ENCODE peak calls at places on chromosome 5, in ten cellular contexts. G is endodermal cell, S is neural progenitor cell, E is adipocyte, I is neuronal stem cell, Q is PC-3, V is HCT116, M is mesenchymal stem cell, Z is NT2/D1, R is GM23248. W is an unnamed sample. For H3K36me3, the result is how much of the 10 kb centered on the place peaks cover.

GRCh38 chr5:164818440-164818839 is 1313.0 kb downstream of the MAT2B start:
- DNase-seq in G (no peak), M (no peak), S (peak), V (no peak), Q (no peak), I (no peak), R (no peak), Z (no peak), E (no peak), W (no peak)

GRCh38 chr5:149932445-149933350 is 11.9 kb downstream of the PDE6A start:
- DNase-seq in R (peak), E (no peak), V (no peak), S (peak), G (peak), M (no peak), Z (no peak), Q (peak), I (no peak), W (no peak)

GRCh38 chr5:122755740-122756139 is 19.1 kb upstream of the SNX2 start:
- DNase-seq in G (no peak), E (no peak), M (no peak), Z (no peak), R (peak), S (no peak), I (no peak), V (no peak), Q (no peak), W (no peak)

GRCh38 chr5:107388111-107388861 is 282.5 kb downstream of the EFNA5 start:
- DNase-seq in G (peak), Z (no peak), S (no peak), R (peak), E (peak), M (peak), I (no peak), Q (peak), V (no peak), W (no peak)

GRCh38 chr5:135391869-135392255 is 7.2 kb downstream of the MACROH2A1 start:
- DNase-seq in V (no peak), E (no peak), R (peak), M (no peak), Z (no peak), Q (no peak), I (no peak), G (no peak), S (no peak), W (no peak)

GRCh38 chr5:38258319-38259061 is at the start of gene EGFLAM:
- DNase-seq in Q (no peak), M (peak), R (peak), Z (peak), S (peak), G (peak), E (peak), V (no peak), I (peak), W (no peak)

GRCh38 chr5:159838551-159839222 is 77.6 kb upstream of the ADRA1B start:
- DNase-seq in E (peak), S (no peak), Z (no peak), G (no peak), Q (no peak), V (no peak), R (no peak), M (no peak), I (no peak), W (no peak)

GRCh38 chr5:122707796-122708195 is 67.1 kb upstream of the SNX2 start:
- DNase-seq in I (no peak), Z (no peak), E (no peak), M (no peak), V (no peak), G (no peak), Q (peak), S (no peak), R (peak), W (no peak)

GRCh38 chr5:136559651-136560050 is 194.3 kb upstream of the TRPC7 start:
- DNase-seq in G (no peak), I (no peak), R (no peak), M (no peak), E (no peak), Z (no peak), V (no peak), S (no peak), Q (no peak), W (no peak)

GRCh38 chr5:150377964-150378694 is 20.6 kb downstream of the TCOF1 start:
- DNase-seq in Q (no peak), S (no peak), I (no peak), V (no peak), M (peak), G (no peak), R (peak), E (peak), Z (peak), W (no peak)

GRCh38 chr5:128537306-128537998 is 593 bp downstream of the FBN2 start:
- DNase-seq in S (peak), Z (no peak), M (peak), R (peak), E (peak), V (no peak), G (peak), Q (peak), I (peak), W (no peak)

GRCh38 chr5:164958688-164959087 is 1453.3 kb downstream of the MAT2B start:
- DNase-seq in Q (peak), M (no peak), G (no peak), E (no peak), Z (no peak), I (no peak), S (no peak), V (no peak), R (no peak), W (no peak)

GRCh38 chr5:82793808-82794419 is 283.3 kb downstream of the TMEM167A start:
- DNase-seq in E (peak), M (peak), V (peak), I (peak), S (peak), Q (peak), Z (peak), G (peak), R (peak), W (peak)

GRCh38 chr5:125455041-125455440 is 708.6 kb upstream of the ZNF608 start:
- DNase-seq in E (peak), M (no peak), I (no peak), R (peak), G (no peak), Q (no peak), S (no peak), Z (no peak), V (no peak), W (no peak)

GRCh38 chr5:78509884-78510769 is 138.4 kb downstream of the LHFPL2 start:
- DNase-seq in E (no peak), R (peak), V (no peak), M (peak), Q (peak), I (no peak), G (peak), S (peak), Z (no peak), W (peak)

GRCh38 chr5:75509956-75510355 is 1.5 kb downstream of the CERT1 start:
- DNase-seq in R (peak), Q (peak), G (no peak), V (no peak), E (peak), M (peak), I (no peak), Z (no peak), S (peak), W (peak)

GRCh38 chr5:179147991-179148702 is 88.0 kb downstream of the ZNF354C start:
- DNase-seq in Z (no peak), G (no peak), R (no peak), V (no peak), S (no peak), Q (no peak), M (no peak), E (no peak), I (no peak), W (no peak)

GRCh38 chr5:32264954-32265572 is 47.7 kb downstream of the MTMR12 start:
- DNase-seq in S (no peak), R (no peak), V (no peak), Z (no peak), M (no peak), I (no peak), E (no peak), Q (no peak), G (no peak), W (no peak)
- H3K36me3 ChIP-seq in S (under half), R (under half), V (under half), Z (under half), M (under half), I (half or more), E (half or more), Q (under half), G (half or more), W (under half)

GRCh38 chr5:111071413-111071812 is at the start of gene TSLP:
- DNase-seq in E (no peak), M (peak), S (no peak), I (no peak), Z (no peak), G (no peak), V (no peak), Q (no peak), R (no peak), W (no peak)
- H3K4me3 ChIP-seq in E (peak), M (peak), S (peak), I (peak), Z (peak), G (peak), V (peak), Q (no peak), R (peak), W (no peak)

DNA sequence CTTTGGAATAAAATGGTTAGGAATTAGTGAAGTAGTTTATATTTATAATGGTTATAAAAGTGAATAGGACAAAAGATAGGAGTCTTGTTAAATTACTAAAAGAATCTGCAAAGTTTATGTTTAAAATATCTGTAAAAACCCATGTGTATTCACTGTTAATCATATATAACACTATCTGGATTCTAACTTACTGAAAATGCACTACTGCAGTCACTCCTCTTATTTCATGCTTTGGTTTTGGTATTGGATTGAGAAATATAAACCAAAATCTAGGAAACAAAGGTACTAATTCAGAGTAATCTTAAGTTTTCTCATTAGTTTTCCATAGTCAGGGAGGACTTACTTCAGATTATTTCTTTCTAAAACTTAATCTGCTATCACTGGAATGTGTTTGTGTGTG is 49.5 kb downstream of the ST8SIA4 start:
- DNase-seq in Z (no peak), S (no peak), Q (no peak), E (no peak), R (no peak), G (no peak), I (no peak), V (no peak), M (no peak), W (no peak)
- H3K9ac ChIP-seq in Z (no peak), S (no peak), Q (no peak), E (no peak), R (no peak), G (no peak), I (no peak), V (no peak), M (no peak), W (no peak)

GRCh38 chr5:57259704-57260103 is 85.8 kb downstream of the GPBP1 start:
- DNase-seq in G (no peak), R (no peak), Q (no peak), M (peak), I (no peak), E (no peak), S (no peak), V (no peak), Z (no peak), W (no peak)
- H3K36me3 ChIP-seq in G (half or more), R (under half), Q (under half), M (under half), I (half or more), E (half or more), S (half or more), V (under half), Z (under half), W (under half)

W was measured in colonic mucosa.